ENCODE peak calls at places on chromosomes 11 and 22, in eight cellular contexts. One of them, this sample, is unnamed.

GRCh38 chr11:68749061-68749491 is 2.2 kb downstream of the TESMIN start:
- DNase-seq in epithelial cell of esophagus: no peak
- DNase-seq in HT-29: no peak
- DNase-seq in naive thymus-derived CD8-positive, alpha-beta T cell: no peak
- DNase-seq in PC-9: no peak
- DNase-seq in heart right ventricle: no peak
- DNase-seq in astrocyte of the cerebellum: no peak
- DNase-seq in Daoy: no peak
- DNase-seq in this sample: no peak

GRCh38 chr11:47376543-47377371 is 1.6 kb downstream of the SPI1 start:
- DNase-seq in epithelial cell of esophagus: peak
- DNase-seq in HT-29: no peak
- DNase-seq in naive thymus-derived CD8-positive, alpha-beta T cell: no peak
- DNase-seq in PC-9: no peak
- DNase-seq in heart right ventricle: no peak
- DNase-seq in astrocyte of the cerebellum: no peak
- DNase-seq in Daoy: no peak
- DNase-seq in this sample: no peak

GRCh38 chr11:109205312-109205711 is 216.7 kb upstream of the C11orf87 start:
- DNase-seq in epithelial cell of esophagus: no peak
- DNase-seq in HT-29: no peak
- DNase-seq in naive thymus-derived CD8-positive, alpha-beta T cell: no peak
- DNase-seq in PC-9: no peak
- DNase-seq in heart right ventricle: no peak
- DNase-seq in astrocyte of the cerebellum: no peak
- DNase-seq in Daoy: no peak
- DNase-seq in this sample: no peak

GRCh38 chr11:107598225-107599139 is 7.5 kb downstream of the ELMOD1 start:
- DNase-seq in epithelial cell of esophagus: peak
- DNase-seq in HT-29: peak
- DNase-seq in naive thymus-derived CD8-positive, alpha-beta T cell: no peak
- DNase-seq in PC-9: peak
- DNase-seq in heart right ventricle: no peak
- DNase-seq in astrocyte of the cerebellum: no peak
- DNase-seq in Daoy: peak
- DNase-seq in this sample: no peak

GRCh38 chr11:125679397-125679796 is 1.2 kb downstream of the ACRV1 start:
- DNase-seq in epithelial cell of esophagus: no peak
- DNase-seq in HT-29: no peak
- DNase-seq in naive thymus-derived CD8-positive, alpha-beta T cell: no peak
- DNase-seq in PC-9: no peak
- DNase-seq in heart right ventricle: no peak
- DNase-seq in astrocyte of the cerebellum: no peak
- DNase-seq in Daoy: no peak
- DNase-seq in this sample: no peak

GRCh38 chr11:120172921-120173705 is 35.2 kb upstream of the TRIM29 start:
- DNase-seq in epithelial cell of esophagus: no peak
- DNase-seq in HT-29: no peak
- DNase-seq in naive thymus-derived CD8-positive, alpha-beta T cell: no peak
- DNase-seq in PC-9: no peak
- DNase-seq in heart right ventricle: no peak
- DNase-seq in astrocyte of the cerebellum: no peak
- DNase-seq in Daoy: no peak
- DNase-seq in this sample: no peak

GRCh38 chr22:49768511-49768910 is 59.2 kb downstream of the BRD1 start:
- DNase-seq in epithelial cell of esophagus: no peak
- DNase-seq in HT-29: no peak
- DNase-seq in naive thymus-derived CD8-positive, alpha-beta T cell: no peak
- DNase-seq in PC-9: no peak
- DNase-seq in heart right ventricle: no peak
- DNase-seq in astrocyte of the cerebellum: no peak
- DNase-seq in Daoy: no peak
- DNase-seq in this sample: no peak

GRCh38 chr11:45833761-45834160 is 13.5 kb upstream of the CRY2 start:
- DNase-seq in epithelial cell of esophagus: no peak
- DNase-seq in HT-29: no peak
- DNase-seq in naive thymus-derived CD8-positive, alpha-beta T cell: no peak
- DNase-seq in PC-9: no peak
- DNase-seq in heart right ventricle: no peak
- DNase-seq in astrocyte of the cerebellum: no peak
- DNase-seq in Daoy: no peak
- DNase-seq in this sample: no peak

GRCh38 chr11:10460611-10461275 is 5.7 kb downstream of the AMPD3 start:
- DNase-seq in epithelial cell of esophagus: no peak
- DNase-seq in HT-29: no peak
- DNase-seq in naive thymus-derived CD8-positive, alpha-beta T cell: no peak
- DNase-seq in PC-9: no peak
- DNase-seq in heart right ventricle: no peak
- DNase-seq in astrocyte of the cerebellum: no peak
- DNase-seq in Daoy: no peak
- DNase-seq in this sample: no peak

GRCh38 chr22:49627217-49628181 is 200.2 kb downstream of the BRD1 start:
- DNase-seq in epithelial cell of esophagus: no peak
- DNase-seq in HT-29: no peak
- DNase-seq in naive thymus-derived CD8-positive, alpha-beta T cell: no peak
- DNase-seq in PC-9: peak
- DNase-seq in heart right ventricle: no peak
- DNase-seq in astrocyte of the cerebellum: no peak
- DNase-seq in Daoy: peak
- DNase-seq in this sample: no peak

GRCh38 chr11:121479355-121479754 is 26.6 kb upstream of the SORL1-AS1 start:
- DNase-seq in epithelial cell of esophagus: no peak
- DNase-seq in HT-29: no peak
- DNase-seq in naive thymus-derived CD8-positive, alpha-beta T cell: no peak
- DNase-seq in PC-9: no peak
- DNase-seq in heart right ventricle: no peak
- DNase-seq in astrocyte of the cerebellum: no peak
- DNase-seq in Daoy: no peak
- DNase-seq in this sample: no peak

GRCh38 chr22:39567135-39567946 is 3.2 kb upstream of the CACNA1I start:
- DNase-seq in epithelial cell of esophagus: peak
- DNase-seq in HT-29: no peak
- DNase-seq in naive thymus-derived CD8-positive, alpha-beta T cell: peak
- DNase-seq in PC-9: no peak
- DNase-seq in heart right ventricle: no peak
- DNase-seq in astrocyte of the cerebellum: no peak
- DNase-seq in Daoy: no peak
- DNase-seq in this sample: peak

GRCh38 chr22:24427500-24428164 is at the start of gene ADORA2A:
- DNase-seq in epithelial cell of esophagus: no peak
- DNase-seq in HT-29: no peak
- DNase-seq in naive thymus-derived CD8-positive, alpha-beta T cell: peak
- DNase-seq in PC-9: no peak
- DNase-seq in heart right ventricle: peak
- DNase-seq in astrocyte of the cerebellum: no peak
- DNase-seq in Daoy: no peak
- DNase-seq in this sample: peak

GRCh38 chr11:134052988-134053945 is 15.6 kb upstream of the JAM3 start:
- DNase-seq in epithelial cell of esophagus: no peak
- DNase-seq in HT-29: no peak
- DNase-seq in naive thymus-derived CD8-positive, alpha-beta T cell: no peak
- DNase-seq in PC-9: no peak
- DNase-seq in heart right ventricle: no peak
- DNase-seq in astrocyte of the cerebellum: no peak
- DNase-seq in Daoy: no peak
- DNase-seq in this sample: no peak

GRCh38 chr11:121376135-121376534 is 76.0 kb upstream of the SORL1 start:
- DNase-seq in epithelial cell of esophagus: no peak
- DNase-seq in HT-29: no peak
- DNase-seq in naive thymus-derived CD8-positive, alpha-beta T cell: no peak
- DNase-seq in PC-9: no peak
- DNase-seq in heart right ventricle: no peak
- DNase-seq in astrocyte of the cerebellum: no peak
- DNase-seq in Daoy: no peak
- DNase-seq in this sample: no peak

GRCh38 chr11:102287963-102288744 is 29.1 kb upstream of the BIRC3 start:
- DNase-seq in epithelial cell of esophagus: peak
- DNase-seq in HT-29: peak
- DNase-seq in naive thymus-derived CD8-positive, alpha-beta T cell: peak
- DNase-seq in PC-9: peak
- DNase-seq in heart right ventricle: no peak
- DNase-seq in astrocyte of the cerebellum: peak
- DNase-seq in Daoy: peak
- DNase-seq in this sample: no peak

GRCh38 chr11:129075757-129076156 is 116.4 kb downstream of the ARHGAP32 start:
- DNase-seq in epithelial cell of esophagus: peak
- DNase-seq in HT-29: no peak
- DNase-seq in naive thymus-derived CD8-positive, alpha-beta T cell: no peak
- DNase-seq in PC-9: no peak
- DNase-seq in heart right ventricle: no peak
- DNase-seq in astrocyte of the cerebellum: no peak
- DNase-seq in Daoy: no peak
- DNase-seq in this sample: no peak

GRCh38 chr11:47399860-47400812 is 8.3 kb upstream of the SLC39A13 start:
- DNase-seq in epithelial cell of esophagus: no peak
- DNase-seq in HT-29: no peak
- DNase-seq in naive thymus-derived CD8-positive, alpha-beta T cell: peak
- DNase-seq in PC-9: no peak
- DNase-seq in heart right ventricle: no peak
- DNase-seq in astrocyte of the cerebellum: no peak
- DNase-seq in Daoy: no peak
- DNase-seq in this sample: no peak

GRCh38 chr11:115256326-115257197 is 247.7 kb downstream of the CADM1 start:
- DNase-seq in epithelial cell of esophagus: no peak
- DNase-seq in HT-29: no peak
- DNase-seq in naive thymus-derived CD8-positive, alpha-beta T cell: no peak
- DNase-seq in PC-9: no peak
- DNase-seq in heart right ventricle: no peak
- DNase-seq in astrocyte of the cerebellum: no peak
- DNase-seq in Daoy: no peak
- DNase-seq in this sample: no peak

GRCh38 chr11:70343631-70344030 is 54.7 kb upstream of the CTTN start:
- DNase-seq in epithelial cell of esophagus: no peak
- DNase-seq in HT-29: no peak
- DNase-seq in naive thymus-derived CD8-positive, alpha-beta T cell: no peak
- DNase-seq in PC-9: no peak
- DNase-seq in heart right ventricle: no peak
- DNase-seq in astrocyte of the cerebellum: no peak
- DNase-seq in Daoy: no peak
- DNase-seq in this sample: no peak

GRCh38 chr11:15053201-15053685 is 20.1 kb upstream of the CALCB start:
- DNase-seq in epithelial cell of esophagus: peak
- DNase-seq in HT-29: no peak
- DNase-seq in naive thymus-derived CD8-positive, alpha-beta T cell: no peak
- DNase-seq in PC-9: no peak
- DNase-seq in heart right ventricle: no peak
- DNase-seq in astrocyte of the cerebellum: no peak
- DNase-seq in Daoy: no peak
- DNase-seq in this sample: no peak

GRCh38 chr11:61114913-61115312 is 12.6 kb downstream of the CD5 start:
- DNase-seq in epithelial cell of esophagus: no peak
- DNase-seq in HT-29: no peak
- DNase-seq in naive thymus-derived CD8-positive, alpha-beta T cell: no peak
- DNase-seq in PC-9: no peak
- DNase-seq in heart right ventricle: no peak
- DNase-seq in astrocyte of the cerebellum: no peak
- DNase-seq in Daoy: no peak
- DNase-seq in this sample: no peak

GRCh38 chr22:31695423-31695822 is 33.4 kb upstream of the PISD start:
- DNase-seq in epithelial cell of esophagus: no peak
- DNase-seq in HT-29: no peak
- DNase-seq in naive thymus-derived CD8-positive, alpha-beta T cell: no peak
- DNase-seq in PC-9: no peak
- DNase-seq in heart right ventricle: no peak
- DNase-seq in astrocyte of the cerebellum: no peak
- DNase-seq in Daoy: no peak
- DNase-seq in this sample: no peak

GRCh38 chr22:44865193-44866057 is 113.0 kb downstream of the ARHGAP8 start:
- DNase-seq in epithelial cell of esophagus: no peak
- DNase-seq in HT-29: no peak
- DNase-seq in naive thymus-derived CD8-positive, alpha-beta T cell: no peak
- DNase-seq in PC-9: no peak
- DNase-seq in heart right ventricle: no peak
- DNase-seq in astrocyte of the cerebellum: no peak
- DNase-seq in Daoy: no peak
- DNase-seq in this sample: no peak

GRCh38 chr22:44664149-44664548 is 37.9 kb upstream of the PRR5 start:
- DNase-seq in epithelial cell of esophagus: no peak
- DNase-seq in HT-29: no peak
- DNase-seq in naive thymus-derived CD8-positive, alpha-beta T cell: no peak
- DNase-seq in PC-9: no peak
- DNase-seq in heart right ventricle: peak
- DNase-seq in astrocyte of the cerebellum: no peak
- DNase-seq in Daoy: no peak
- DNase-seq in this sample: peak

GRCh38 chr11:44036811-44037657 is 10.7 kb upstream of the ACCSL start:
- DNase-seq in epithelial cell of esophagus: peak
- DNase-seq in HT-29: peak
- DNase-seq in naive thymus-derived CD8-positive, alpha-beta T cell: no peak
- DNase-seq in PC-9: peak
- DNase-seq in heart right ventricle: peak
- DNase-seq in astrocyte of the cerebellum: peak
- DNase-seq in Daoy: peak
- DNase-seq in this sample: no peak

GRCh38 chr11:65381721-65382035 is 768 bp downstream of the SLC25A45 start:
- DNase-seq in epithelial cell of esophagus: peak
- DNase-seq in HT-29: no peak
- DNase-seq in naive thymus-derived CD8-positive, alpha-beta T cell: no peak
- DNase-seq in PC-9: no peak
- DNase-seq in heart right ventricle: no peak
- DNase-seq in astrocyte of the cerebellum: peak
- DNase-seq in Daoy: no peak
- DNase-seq in this sample: no peak

GRCh38 chr22:47318041-47318737 is 555.7 kb downstream of the TBC1D22A start:
- DNase-seq in epithelial cell of esophagus: no peak
- DNase-seq in HT-29: no peak
- DNase-seq in naive thymus-derived CD8-positive, alpha-beta T cell: no peak
- DNase-seq in PC-9: no peak
- DNase-seq in heart right ventricle: no peak
- DNase-seq in astrocyte of the cerebellum: no peak
- DNase-seq in Daoy: no peak
- DNase-seq in this sample: no peak

GRCh38 chr11:112810951-112811350 is 150.3 kb upstream of the NCAM1 start:
- DNase-seq in epithelial cell of esophagus: peak
- DNase-seq in HT-29: no peak
- DNase-seq in naive thymus-derived CD8-positive, alpha-beta T cell: no peak
- DNase-seq in PC-9: no peak
- DNase-seq in heart right ventricle: no peak
- DNase-seq in astrocyte of the cerebellum: no peak
- DNase-seq in Daoy: no peak
- DNase-seq in this sample: no peak

GRCh38 chr11:34431979-34432378 is 6.8 kb upstream of the CAT start:
- DNase-seq in epithelial cell of esophagus: no peak
- DNase-seq in HT-29: no peak
- DNase-seq in naive thymus-derived CD8-positive, alpha-beta T cell: no peak
- DNase-seq in PC-9: no peak
- DNase-seq in heart right ventricle: no peak
- DNase-seq in astrocyte of the cerebellum: no peak
- DNase-seq in Daoy: no peak
- DNase-seq in this sample: no peak

GRCh38 chr11:134617360-134617759 is 205.3 kb upstream of the B3GAT1 start:
- DNase-seq in epithelial cell of esophagus: no peak
- DNase-seq in HT-29: no peak
- DNase-seq in naive thymus-derived CD8-positive, alpha-beta T cell: no peak
- DNase-seq in PC-9: no peak
- DNase-seq in heart right ventricle: no peak
- DNase-seq in astrocyte of the cerebellum: no peak
- DNase-seq in Daoy: no peak
- DNase-seq in this sample: no peak

GRCh38 chr22:46352691-46353386 is 17.3 kb downstream of the TRMU start:
- DNase-seq in epithelial cell of esophagus: peak
- DNase-seq in HT-29: peak
- DNase-seq in naive thymus-derived CD8-positive, alpha-beta T cell: no peak
- DNase-seq in PC-9: peak
- DNase-seq in heart right ventricle: peak
- DNase-seq in astrocyte of the cerebellum: no peak
- DNase-seq in Daoy: peak
- DNase-seq in this sample: no peak

GRCh38 chr11:13963169-13963948 is 836 bp downstream of the SPON1 start:
- DNase-seq in epithelial cell of esophagus: no peak
- DNase-seq in HT-29: no peak
- DNase-seq in naive thymus-derived CD8-positive, alpha-beta T cell: peak
- DNase-seq in PC-9: no peak
- DNase-seq in heart right ventricle: peak
- DNase-seq in astrocyte of the cerebellum: no peak
- DNase-seq in Daoy: no peak
- DNase-seq in this sample: no peak

This sample was measured in T follicular helper cell.